ENCODE peak calls at places on chromosomes 11 and 22, in seven cellular contexts. One of them, this sample, is unnamed.

GRCh38 chr11:3353066-3353465 is 25.9 kb downstream of the ZNF195 start:
- DNase-seq in mammary epithelial cell: no peak
- DNase-seq in fibroblast of mammary gland: no peak
- DNase-seq in NCI-H2107: no peak
- DNase-seq in HEK293T: no peak
- DNase-seq in CD8-positive, alpha-beta T cell: no peak
- DNase-seq in foreskin fibroblast: no peak
- DNase-seq in this sample: no peak

GRCh38 chr11:124869856-124870387 is 4.7 kb downstream of the ROBO3 start:
- DNase-seq in CD8-positive, alpha-beta T cell: no peak
- DNase-seq in fibroblast of mammary gland: no peak
- DNase-seq in NCI-H2107: no peak
- DNase-seq in HEK293T: no peak
- DNase-seq in mammary epithelial cell: no peak
- DNase-seq in foreskin fibroblast: no peak
- DNase-seq in this sample: no peak

GRCh38 chr11:124071622-124071948 is 30.5 kb upstream of the OR10G7 start:
- DNase-seq in foreskin fibroblast: no peak
- DNase-seq in HEK293T: no peak
- DNase-seq in fibroblast of mammary gland: no peak
- DNase-seq in CD8-positive, alpha-beta T cell: no peak
- DNase-seq in NCI-H2107: no peak
- DNase-seq in mammary epithelial cell: no peak
- DNase-seq in this sample: no peak

GRCh38 chr22:40597541-40598453 is 38.7 kb downstream of the MRTFA start:
- DNase-seq in NCI-H2107: no peak
- DNase-seq in mammary epithelial cell: peak; percentile 65
- DNase-seq in fibroblast of mammary gland: peak; percentile 28
- DNase-seq in foreskin fibroblast: no peak
- DNase-seq in HEK293T: no peak
- DNase-seq in CD8-positive, alpha-beta T cell: no peak
- DNase-seq in this sample: no peak

GRCh38 chr11:8065031-8065430 is 16.0 kb upstream of the TUB start:
- DNase-seq in fibroblast of mammary gland: no peak
- DNase-seq in NCI-H2107: no peak
- DNase-seq in CD8-positive, alpha-beta T cell: no peak
- DNase-seq in mammary epithelial cell: no peak
- DNase-seq in foreskin fibroblast: no peak
- DNase-seq in HEK293T: no peak
- DNase-seq in this sample: no peak

GRCh38 chr11:32302826-32303225 is 132.5 kb downstream of the WT1 start:
- DNase-seq in mammary epithelial cell: peak; percentile 79
- DNase-seq in CD8-positive, alpha-beta T cell: no peak
- DNase-seq in HEK293T: no peak
- DNase-seq in fibroblast of mammary gland: no peak
- DNase-seq in foreskin fibroblast: no peak
- DNase-seq in NCI-H2107: no peak
- DNase-seq in this sample: no peak

GRCh38 chr22:49623176-49623575 is 204.5 kb downstream of the BRD1 start:
- DNase-seq in NCI-H2107: no peak
- DNase-seq in mammary epithelial cell: no peak
- DNase-seq in foreskin fibroblast: no peak
- DNase-seq in fibroblast of mammary gland: no peak
- DNase-seq in HEK293T: no peak
- DNase-seq in CD8-positive, alpha-beta T cell: no peak
- DNase-seq in this sample: no peak

GRCh38 chr22:45329536-45329936 is 19.8 kb downstream of the FAM118A start:
- DNase-seq in NCI-H2107: no peak
- DNase-seq in CD8-positive, alpha-beta T cell: no peak
- DNase-seq in foreskin fibroblast: no peak
- DNase-seq in mammary epithelial cell: no peak
- DNase-seq in HEK293T: no peak
- DNase-seq in fibroblast of mammary gland: no peak
- DNase-seq in this sample: no peak

GRCh38 chr11:47914743-47915142 is 65.6 kb upstream of the PTPRJ start:
- DNase-seq in fibroblast of mammary gland: no peak
- DNase-seq in NCI-H2107: no peak
- DNase-seq in mammary epithelial cell: no peak
- DNase-seq in CD8-positive, alpha-beta T cell: no peak
- DNase-seq in HEK293T: no peak
- DNase-seq in foreskin fibroblast: no peak
- DNase-seq in this sample: no peak

GRCh38 chr11:108115495-108116140 is 5.7 kb upstream of the ACAT1 start:
- DNase-seq in CD8-positive, alpha-beta T cell: no peak
- DNase-seq in HEK293T: no peak
- DNase-seq in mammary epithelial cell: peak; percentile 86
- DNase-seq in foreskin fibroblast: peak; percentile 90
- DNase-seq in fibroblast of mammary gland: peak; percentile 92
- DNase-seq in NCI-H2107: peak; percentile 86
- DNase-seq in this sample: no peak

GRCh38 chr11:78290293-78291176 is 101.8 kb downstream of the USP35 start:
- DNase-seq in foreskin fibroblast: peak; percentile 76
- DNase-seq in HEK293T: no peak
- DNase-seq in NCI-H2107: no peak
- DNase-seq in CD8-positive, alpha-beta T cell: no peak
- DNase-seq in fibroblast of mammary gland: peak; percentile 93
- DNase-seq in mammary epithelial cell: peak; percentile 73
- DNase-seq in this sample: no peak

GRCh38 chr22:19429950-19430889 is 1.3 kb downstream of the HIRA start:
- DNase-seq in fibroblast of mammary gland: peak; percentile 80
- DNase-seq in NCI-H2107: no peak
- DNase-seq in CD8-positive, alpha-beta T cell: no peak
- DNase-seq in HEK293T: peak; percentile 35
- DNase-seq in mammary epithelial cell: peak; percentile 46
- DNase-seq in foreskin fibroblast: peak; percentile 64
- DNase-seq in this sample: no peak

GRCh38 chr22:26608129-26608528 is 9.7 kb downstream of the CRYBB1 start:
- DNase-seq in CD8-positive, alpha-beta T cell: no peak
- DNase-seq in HEK293T: no peak
- DNase-seq in fibroblast of mammary gland: no peak
- DNase-seq in NCI-H2107: no peak
- DNase-seq in foreskin fibroblast: no peak
- DNase-seq in mammary epithelial cell: no peak
- DNase-seq in this sample: no peak

GRCh38 chr22:24429411-24430365 is 2.3 kb downstream of the ADORA2A start:
- DNase-seq in mammary epithelial cell: peak; percentile 58
- DNase-seq in NCI-H2107: no peak
- DNase-seq in foreskin fibroblast: peak; percentile 34
- DNase-seq in fibroblast of mammary gland: no peak
- DNase-seq in HEK293T: no peak
- DNase-seq in CD8-positive, alpha-beta T cell: peak; percentile 70
- DNase-seq in this sample: no peak

GRCh38 chr22:19196841-19197612 is 18.5 kb upstream of the SLC25A1 start:
- DNase-seq in mammary epithelial cell: no peak
- DNase-seq in foreskin fibroblast: no peak
- DNase-seq in NCI-H2107: no peak
- DNase-seq in CD8-positive, alpha-beta T cell: no peak
- DNase-seq in HEK293T: no peak
- DNase-seq in fibroblast of mammary gland: no peak
- DNase-seq in this sample: no peak

GRCh38 chr22:37197451-37198289 is 9.6 kb upstream of the C1QTNF6 start:
- DNase-seq in CD8-positive, alpha-beta T cell: no peak
- DNase-seq in fibroblast of mammary gland: peak; percentile 83
- DNase-seq in mammary epithelial cell: peak; percentile 95
- DNase-seq in NCI-H2107: no peak
- DNase-seq in foreskin fibroblast: peak; percentile 37
- DNase-seq in HEK293T: no peak
- DNase-seq in this sample: no peak

GRCh38 chr11:111522426-111522825 is 7.8 kb downstream of the HOATZ start:
- DNase-seq in CD8-positive, alpha-beta T cell: no peak
- DNase-seq in HEK293T: no peak
- DNase-seq in fibroblast of mammary gland: no peak
- DNase-seq in foreskin fibroblast: no peak
- DNase-seq in mammary epithelial cell: no peak
- DNase-seq in NCI-H2107: no peak
- DNase-seq in this sample: no peak

GRCh38 chr11:124899376-124900145 is 1.9 kb upstream of the ROBO4 start:
- DNase-seq in mammary epithelial cell: peak; percentile 40
- DNase-seq in CD8-positive, alpha-beta T cell: no peak
- DNase-seq in HEK293T: no peak
- DNase-seq in fibroblast of mammary gland: peak; percentile 20
- DNase-seq in NCI-H2107: no peak
- DNase-seq in foreskin fibroblast: no peak
- DNase-seq in this sample: no peak

GRCh38 chr11:65053826-65054503 is 4.4 kb downstream of the NAALADL1 start:
- DNase-seq in fibroblast of mammary gland: no peak
- DNase-seq in mammary epithelial cell: no peak
- DNase-seq in HEK293T: no peak
- DNase-seq in NCI-H2107: no peak
- DNase-seq in foreskin fibroblast: no peak
- DNase-seq in CD8-positive, alpha-beta T cell: no peak
- DNase-seq in this sample: no peak

GRCh38 chr22:27317156-27317555 is 484.4 kb downstream of the MN1 start:
- DNase-seq in NCI-H2107: no peak
- DNase-seq in HEK293T: no peak
- DNase-seq in CD8-positive, alpha-beta T cell: no peak
- DNase-seq in mammary epithelial cell: no peak
- DNase-seq in fibroblast of mammary gland: no peak
- DNase-seq in foreskin fibroblast: no peak
- DNase-seq in this sample: no peak

GRCh38 chr11:119479685-119480275 is 56.8 kb upstream of the THY1 start:
- DNase-seq in NCI-H2107: no peak
- DNase-seq in mammary epithelial cell: peak; percentile 45
- DNase-seq in fibroblast of mammary gland: peak; percentile 42
- DNase-seq in CD8-positive, alpha-beta T cell: no peak
- DNase-seq in HEK293T: no peak
- DNase-seq in foreskin fibroblast: peak; percentile 41
- DNase-seq in this sample: no peak

GRCh38 chr11:61055776-61056175 is 46.5 kb upstream of the CD5 start:
- DNase-seq in foreskin fibroblast: no peak
- DNase-seq in mammary epithelial cell: no peak
- DNase-seq in CD8-positive, alpha-beta T cell: no peak
- DNase-seq in NCI-H2107: no peak
- DNase-seq in fibroblast of mammary gland: no peak
- DNase-seq in HEK293T: no peak
- DNase-seq in this sample: no peak

GRCh38 chr11:74506823-74507222 is 13.3 kb upstream of the LIPT2 start:
- DNase-seq in foreskin fibroblast: no peak
- DNase-seq in NCI-H2107: no peak
- DNase-seq in CD8-positive, alpha-beta T cell: no peak
- DNase-seq in fibroblast of mammary gland: peak; percentile 5
- DNase-seq in HEK293T: no peak
- DNase-seq in mammary epithelial cell: no peak
- DNase-seq in this sample: no peak